ENCODE peak calls at places on chromosomes 6 and 20, in eight cellular contexts. One of them, this sample, is unnamed.

GRCh38 chr20:60299951-60300350 is 341.7 kb downstream of the CDH26 start:
- DNase-seq in fibroblast of lung: no peak
- DNase-seq in lower leg skin: no peak
- DNase-seq in nephron progenitor cell: no peak
- DNase-seq in A549: no peak
- DNase-seq in BJ: no peak
- DNase-seq in colonic mucosa: no peak
- DNase-seq in fibroblast of mammary gland: no peak
- DNase-seq in this sample: no peak

GRCh38 chr6:3009930-3010329 is 10.2 kb downstream of the NQO2 start:
- DNase-seq in lower leg skin: no peak
- DNase-seq in nephron progenitor cell: no peak
- DNase-seq in fibroblast of mammary gland: no peak
- DNase-seq in A549: no peak
- DNase-seq in colonic mucosa: no peak
- DNase-seq in fibroblast of lung: no peak
- DNase-seq in BJ: no peak
- DNase-seq in this sample: no peak

GRCh38 chr6:137416376-137417109 is 77.7 kb downstream of the OLIG3 start:
- DNase-seq in fibroblast of lung: peak
- DNase-seq in A549: no peak
- DNase-seq in BJ: no peak
- DNase-seq in fibroblast of mammary gland: peak
- DNase-seq in colonic mucosa: no peak
- DNase-seq in lower leg skin: no peak
- DNase-seq in nephron progenitor cell: no peak
- DNase-seq in this sample: no peak

GRCh38 chr6:164039954-164040375 is 625.4 kb downstream of the QKI start:
- DNase-seq in fibroblast of mammary gland: peak
- DNase-seq in lower leg skin: no peak
- DNase-seq in colonic mucosa: peak
- DNase-seq in BJ: no peak
- DNase-seq in nephron progenitor cell: no peak
- DNase-seq in A549: no peak
- DNase-seq in fibroblast of lung: peak
- DNase-seq in this sample: no peak

GRCh38 chr6:167476844-167477595 is 152.1 kb downstream of the TTLL2 start:
- DNase-seq in BJ: no peak
- DNase-seq in lower leg skin: peak
- DNase-seq in A549: no peak
- DNase-seq in nephron progenitor cell: no peak
- DNase-seq in colonic mucosa: no peak
- DNase-seq in fibroblast of lung: no peak
- DNase-seq in fibroblast of mammary gland: no peak
- DNase-seq in this sample: peak

GRCh38 chr6:138765896-138766487 is 7.6 kb upstream of the CCDC28A start:
- DNase-seq in nephron progenitor cell: no peak
- DNase-seq in colonic mucosa: no peak
- DNase-seq in lower leg skin: no peak
- DNase-seq in BJ: peak
- DNase-seq in fibroblast of lung: peak
- DNase-seq in A549: peak
- DNase-seq in fibroblast of mammary gland: peak
- DNase-seq in this sample: no peak

GRCh38 chr6:127956260-127956888 is 55.5 kb upstream of the THEMIS start:
- DNase-seq in colonic mucosa: no peak
- DNase-seq in fibroblast of mammary gland: peak
- DNase-seq in A549: no peak
- DNase-seq in lower leg skin: no peak
- DNase-seq in BJ: no peak
- DNase-seq in fibroblast of lung: no peak
- DNase-seq in nephron progenitor cell: no peak
- DNase-seq in this sample: no peak

GRCh38 chr6:22457986-22458385 is 111.4 kb upstream of the HDGFL1 start:
- DNase-seq in colonic mucosa: no peak
- DNase-seq in nephron progenitor cell: no peak
- DNase-seq in lower leg skin: no peak
- DNase-seq in A549: no peak
- DNase-seq in fibroblast of mammary gland: no peak
- DNase-seq in fibroblast of lung: peak
- DNase-seq in BJ: no peak
- DNase-seq in this sample: no peak

GRCh38 chr6:157265186-157265585 is 58.1 kb downstream of the TMEM242 start:
- DNase-seq in fibroblast of lung: no peak
- DNase-seq in fibroblast of mammary gland: no peak
- DNase-seq in nephron progenitor cell: no peak
- DNase-seq in lower leg skin: no peak
- DNase-seq in BJ: no peak
- DNase-seq in colonic mucosa: no peak
- DNase-seq in A549: no peak
- DNase-seq in this sample: no peak

GRCh38 chr20:20712004-20712473 is 405 bp downstream of the RALGAPA2 start:
- DNase-seq in A549: no peak
- DNase-seq in fibroblast of mammary gland: no peak
- DNase-seq in BJ: no peak
- DNase-seq in nephron progenitor cell: no peak
- DNase-seq in colonic mucosa: no peak
- DNase-seq in lower leg skin: peak
- DNase-seq in fibroblast of lung: peak
- DNase-seq in this sample: no peak

GRCh38 chr6:169326067-169326799 is 72.6 kb upstream of the THBS2 start:
- DNase-seq in fibroblast of mammary gland: peak
- DNase-seq in lower leg skin: peak
- DNase-seq in BJ: no peak
- DNase-seq in A549: no peak
- DNase-seq in fibroblast of lung: peak
- DNase-seq in colonic mucosa: no peak
- DNase-seq in nephron progenitor cell: no peak
- DNase-seq in this sample: no peak

GRCh38 chr20:33490934-33491656 is 1.2 kb downstream of the CBFA2T2 start:
- DNase-seq in lower leg skin: no peak
- DNase-seq in colonic mucosa: no peak
- DNase-seq in fibroblast of lung: no peak
- DNase-seq in A549: no peak
- DNase-seq in BJ: no peak
- DNase-seq in nephron progenitor cell: no peak
- DNase-seq in fibroblast of mammary gland: peak
- DNase-seq in this sample: no peak

GRCh38 chr6:41783106-41783780 is 2.7 kb downstream of the PRICKLE4 start:
- DNase-seq in colonic mucosa: no peak
- DNase-seq in fibroblast of mammary gland: no peak
- DNase-seq in BJ: no peak
- DNase-seq in fibroblast of lung: no peak
- DNase-seq in A549: no peak
- DNase-seq in lower leg skin: no peak
- DNase-seq in nephron progenitor cell: no peak
- DNase-seq in this sample: no peak

GRCh38 chr6:4776967-4777925 is 1.0 kb downstream of the CDYL start:
- DNase-seq in nephron progenitor cell: no peak
- DNase-seq in lower leg skin: no peak
- DNase-seq in BJ: no peak
- DNase-seq in colonic mucosa: peak
- DNase-seq in A549: no peak
- DNase-seq in fibroblast of lung: peak
- DNase-seq in fibroblast of mammary gland: peak
- DNase-seq in this sample: no peak

GRCh38 chr20:8855315-8855714 is 213.6 kb upstream of the PLCB4 start:
- DNase-seq in BJ: no peak
- DNase-seq in fibroblast of lung: peak
- DNase-seq in fibroblast of mammary gland: peak
- DNase-seq in nephron progenitor cell: no peak
- DNase-seq in lower leg skin: no peak
- DNase-seq in colonic mucosa: no peak
- DNase-seq in A549: no peak
- DNase-seq in this sample: no peak

GRCh38 chr20:53036992-53037391 is 64.8 kb downstream of the TSHZ2 start:
- DNase-seq in fibroblast of lung: no peak
- DNase-seq in nephron progenitor cell: peak
- DNase-seq in fibroblast of mammary gland: peak
- DNase-seq in lower leg skin: peak
- DNase-seq in BJ: no peak
- DNase-seq in colonic mucosa: no peak
- DNase-seq in A549: no peak
- DNase-seq in this sample: no peak

GRCh38 chr6:24932832-24933231 is 2.9 kb downstream of the RIPOR2 start:
- DNase-seq in A549: no peak
- DNase-seq in nephron progenitor cell: no peak
- DNase-seq in lower leg skin: no peak
- DNase-seq in BJ: no peak
- DNase-seq in colonic mucosa: no peak
- DNase-seq in fibroblast of mammary gland: no peak
- DNase-seq in fibroblast of lung: no peak
- DNase-seq in this sample: no peak

GRCh38 chr6:129730477-129731165 is 20.6 kb upstream of the ARHGAP18 start:
- DNase-seq in A549: peak
- DNase-seq in colonic mucosa: no peak
- DNase-seq in lower leg skin: no peak
- DNase-seq in fibroblast of mammary gland: peak
- DNase-seq in fibroblast of lung: peak
- DNase-seq in nephron progenitor cell: no peak
- DNase-seq in BJ: no peak
- DNase-seq in this sample: no peak

GRCh38 chr6:44010411-44011349 is 116.6 kb downstream of the MRPL14 start:
- DNase-seq in nephron progenitor cell: no peak
- DNase-seq in BJ: peak
- DNase-seq in fibroblast of lung: peak
- DNase-seq in fibroblast of mammary gland: peak
- DNase-seq in colonic mucosa: no peak
- DNase-seq in lower leg skin: peak
- DNase-seq in A549: peak
- DNase-seq in this sample: peak

DNA sequence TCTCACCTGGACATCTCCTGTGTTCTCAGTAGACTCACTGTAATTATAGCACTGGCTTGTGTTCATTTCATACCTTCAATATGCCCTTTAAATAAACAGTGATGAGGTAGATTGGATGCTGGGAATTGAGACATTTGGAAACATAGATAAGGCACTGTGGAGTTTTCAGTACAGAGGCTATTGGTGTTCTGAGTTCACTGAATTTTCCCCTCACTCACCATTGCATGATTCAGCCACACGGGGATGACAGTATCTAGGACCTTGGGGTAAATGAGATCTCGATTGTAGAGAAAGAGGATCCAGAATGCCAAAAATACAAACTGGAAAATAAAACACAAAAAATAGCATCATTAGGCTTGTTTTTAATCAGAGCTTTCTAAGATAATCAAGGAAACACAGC is 12.5 kb downstream of the ADTRP start:
- DNase-seq in A549: no peak
- DNase-seq in colonic mucosa: no peak
- DNase-seq in fibroblast of mammary gland: no peak
- DNase-seq in BJ: no peak
- DNase-seq in nephron progenitor cell: no peak
- DNase-seq in lower leg skin: no peak
- DNase-seq in fibroblast of lung: no peak
- DNase-seq in this sample: no peak
- TF ChIP-seq CTCF in A549: no peak
- TF ChIP-seq CTCF in colonic mucosa: no peak
- TF ChIP-seq CTCF in fibroblast of mammary gland: no peak
- TF ChIP-seq CTCF in BJ: peak
- TF ChIP-seq CTCF in nephron progenitor cell: no peak
- TF ChIP-seq CTCF in lower leg skin: no peak
- TF ChIP-seq CTCF in fibroblast of lung: no peak
- TF ChIP-seq CTCF in this sample: peak

DNA sequence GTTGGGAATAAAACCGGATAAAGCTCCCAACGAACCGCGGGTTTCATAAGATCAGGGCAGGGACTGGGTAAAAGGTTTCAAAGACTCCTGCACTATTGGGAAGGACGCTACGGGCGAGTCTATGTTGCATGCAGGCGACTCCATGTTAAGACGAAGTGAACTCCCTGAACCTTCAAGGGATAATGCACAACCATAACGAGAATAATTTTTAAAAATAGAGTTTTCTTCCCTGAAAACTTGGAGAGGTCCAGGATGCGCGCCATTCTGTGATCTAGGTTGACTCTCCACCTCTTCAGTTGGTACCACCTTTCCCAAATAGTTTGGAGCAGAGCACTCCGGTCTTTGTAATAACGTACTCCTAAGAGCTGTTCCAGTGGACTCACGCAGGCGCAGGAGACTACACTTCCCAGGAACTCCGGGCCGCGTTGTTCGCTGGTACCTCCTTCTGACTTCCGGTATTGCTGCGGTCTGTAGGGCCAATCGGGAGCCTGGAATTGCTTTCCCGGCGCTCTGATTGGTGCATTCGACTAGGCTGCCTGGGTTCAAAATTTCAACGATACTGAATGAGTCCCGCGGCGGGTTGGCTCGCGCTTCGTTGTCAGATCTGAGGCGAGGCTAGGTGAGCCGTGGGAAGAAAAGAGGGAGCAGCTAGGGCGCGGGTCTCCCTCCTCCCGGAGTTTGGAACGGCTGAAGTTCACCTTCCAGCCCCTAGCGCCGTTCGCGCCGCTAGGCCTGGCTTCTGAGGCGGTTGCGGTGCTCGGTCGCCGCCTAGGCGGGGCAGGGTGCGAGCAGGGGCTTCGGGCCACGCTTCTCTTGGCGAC is at the start of gene TPX2:
- DNase-seq in fibroblast of mammary gland: peak
- DNase-seq in colonic mucosa: peak
- DNase-seq in BJ: peak
- DNase-seq in lower leg skin: peak
- DNase-seq in fibroblast of lung: peak
- DNase-seq in A549: peak
- DNase-seq in nephron progenitor cell: peak
- DNase-seq in this sample: peak
- TF ChIP-seq CTCF in fibroblast of mammary gland: peak
- TF ChIP-seq CTCF in colonic mucosa: no peak
- TF ChIP-seq CTCF in BJ: peak
- TF ChIP-seq CTCF in lower leg skin: no peak
- TF ChIP-seq CTCF in fibroblast of lung: no peak
- TF ChIP-seq CTCF in A549: no peak
- TF ChIP-seq CTCF in nephron progenitor cell: no peak
- TF ChIP-seq CTCF in this sample: peak

DNA sequence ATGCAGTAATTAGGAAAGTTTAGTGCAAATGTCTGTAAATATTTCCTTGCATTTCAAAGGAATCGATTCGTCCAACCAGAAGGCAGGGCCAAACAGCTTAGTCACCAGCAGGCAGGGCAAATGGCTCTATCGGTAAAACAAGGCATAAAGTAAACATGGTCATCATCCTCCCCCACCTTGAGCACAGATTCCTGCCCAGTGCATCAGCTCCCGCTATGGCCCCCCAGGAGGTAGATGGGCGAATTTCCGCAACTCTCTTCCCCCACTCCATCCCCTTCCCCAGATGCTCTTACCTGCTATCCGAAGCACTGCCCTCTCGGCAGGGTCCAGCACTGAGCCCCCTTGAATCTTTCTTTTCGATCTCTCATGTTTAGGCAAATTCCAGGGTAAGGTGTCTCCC is 103.8 kb upstream of the BEND6 start:
- DNase-seq in fibroblast of lung: peak
- DNase-seq in A549: no peak
- DNase-seq in nephron progenitor cell: peak
- DNase-seq in BJ: no peak
- DNase-seq in colonic mucosa: no peak
- DNase-seq in fibroblast of mammary gland: peak
- DNase-seq in lower leg skin: no peak
- DNase-seq in this sample: no peak
- TF ChIP-seq CTCF in fibroblast of lung: no peak
- TF ChIP-seq CTCF in A549: no peak
- TF ChIP-seq CTCF in nephron progenitor cell: no peak
- TF ChIP-seq CTCF in BJ: no peak
- TF ChIP-seq CTCF in colonic mucosa: no peak
- TF ChIP-seq CTCF in fibroblast of mammary gland: no peak
- TF ChIP-seq CTCF in lower leg skin: no peak
- TF ChIP-seq CTCF in this sample: no peak

GRCh38 chr6:15573376-15573775 is 89.5 kb downstream of the DTNBP1 start:
- DNase-seq in lower leg skin: no peak
- DNase-seq in fibroblast of mammary gland: no peak
- DNase-seq in A549: no peak
- DNase-seq in colonic mucosa: no peak
- DNase-seq in nephron progenitor cell: no peak
- DNase-seq in BJ: no peak
- DNase-seq in fibroblast of lung: no peak
- DNase-seq in this sample: no peak
- TF ChIP-seq CTCF in lower leg skin: no peak
- TF ChIP-seq CTCF in fibroblast of mammary gland: no peak
- TF ChIP-seq CTCF in A549: no peak
- TF ChIP-seq CTCF in colonic mucosa: no peak
- TF ChIP-seq CTCF in nephron progenitor cell: no peak
- TF ChIP-seq CTCF in BJ: no peak
- TF ChIP-seq CTCF in fibroblast of lung: no peak
- TF ChIP-seq CTCF in this sample: no peak

This sample was measured in osteocyte.